ENCODE peak calls at places on chromosomes 4 and X, in seven cellular contexts. K, L, Q, S, W, C and I are unnamed samples.

GRCh38 chr4:159238631-159239030 is 135.8 kb downstream of the RAPGEF2 start:
- DNase-seq in Q (no peak), W (no peak), S (no peak), C (no peak), K (no peak), L (no peak), I (no peak)

GRCh38 chr4:24742335-24742734 is 53.0 kb upstream of the SOD3 start:
- DNase-seq in S (no peak), W (no peak), K (no peak), L (no peak), C (no peak), Q (no peak), I (no peak)

GRCh38 chr4:82561745-82562552 is at the start of gene TMEM150C:
- DNase-seq in Q (no peak), C (no peak), W (no peak), S (no peak), K (no peak), L (peak), I (no peak)

GRCh38 chr4:2260336-2261109 is 1.4 kb downstream of the MXD4 start:
- DNase-seq in S (no peak), L (no peak), K (no peak), W (no peak), Q (no peak), C (no peak), I (no peak)

GRCh38 chr4:183757105-183757504 is 98.0 kb downstream of the TRAPPC11 start:
- DNase-seq in W (no peak), S (no peak), L (no peak), Q (no peak), C (no peak), K (no peak), I (no peak)

GRCh38 chr4:152605641-152606304 is 69.9 kb upstream of the FBXW7 start:
- DNase-seq in K (no peak), S (no peak), C (no peak), W (peak), L (no peak), Q (peak), I (peak)

GRCh38 chrX:103644125-103644524 is 15.3 kb downstream of the TCEAL1 start:
- DNase-seq in K (no peak), C (no peak), L (no peak), S (no peak), W (no peak), Q (no peak), I (no peak)

GRCh38 chr4:1863297-1864033 is 7.5 kb upstream of the LETM1 start:
- DNase-seq in W (no peak), K (no peak), S (no peak), C (no peak), L (no peak), Q (no peak), I (no peak)

GRCh38 chr4:96603635-96604034 is 763.7 kb downstream of the PDHA2 start:
- DNase-seq in W (no peak), K (no peak), C (no peak), S (no peak), L (no peak), Q (no peak), I (no peak)

GRCh38 chrX:132622130-132622529 is 133.3 kb upstream of the MBNL3 start:
- DNase-seq in S (no peak), K (no peak), W (peak), L (no peak), C (peak), Q (peak), I (no peak)

GRCh38 chr4:15852524-15852923 is 74.4 kb downstream of the CD38 start:
- DNase-seq in C (no peak), W (no peak), Q (no peak), L (no peak), K (no peak), S (no peak), I (no peak)

GRCh38 chr4:52943644-52944043 is 81.5 kb downstream of the RASL11B start:
- DNase-seq in C (no peak), K (no peak), Q (no peak), W (no peak), L (no peak), S (no peak), I (no peak)

GRCh38 chrX:153601511-153602110 is 2.7 kb upstream of the CCNQ start:
- DNase-seq in K (no peak), Q (no peak), L (no peak), W (no peak), S (no peak), C (no peak), I (no peak)

GRCh38 chrX:37350034-37350365 is 836 bp downstream of the PRRG1 start:
- DNase-seq in K (no peak), Q (peak), C (no peak), L (peak), W (no peak), S (no peak), I (no peak)

GRCh38 chrX:124747295-124747694 is 400.9 kb downstream of the SH2D1A start:
- DNase-seq in L (no peak), W (no peak), C (no peak), Q (no peak), K (no peak), S (no peak), I (no peak)

GRCh38 chrX:124216396-124217124 is 115.9 kb upstream of the TEX13D start:
- DNase-seq in S (no peak), K (no peak), L (no peak), C (no peak), W (no peak), Q (no peak), I (no peak)

GRCh38 chr4:113682730-113683129 is 78.8 kb downstream of the CAMK2D start:
- DNase-seq in K (no peak), C (no peak), L (no peak), W (no peak), Q (peak), S (no peak), I (no peak)